ENCODE peak calls at places on chromosomes 13 and 19, in ten cellular contexts. K is lower lobe of right lung, B is right lobe of liver, T is K562, D is upper lobe of right lung, F is heart right ventricle, S is upper lobe of left lung, W is mucosa of descending colon, Q is heart left ventricle, A is gastrocnemius medialis. O is an unnamed sample.

GRCh38 chr13:22126433-22127021 is 455.7 kb downstream of the FGF9 start:
- ATAC-seq in A (no peak), F (no peak), S (no peak), Q (no peak), K (peak; percentile 48), T (no peak), B (no peak), W (peak; percentile 20), D (peak; percentile 67), O (no peak)

GRCh38 chr19:43780706-43781525 is at the start of gene KCNN4:
- ATAC-seq in S (no peak), T (peak; percentile 1), W (peak; percentile 63), A (no peak), K (peak; percentile 44), F (no peak), Q (no peak), D (peak; percentile 30), B (no peak), O (no peak)

GRCh38 chr19:7272856-7273578 is 21.2 kb downstream of the INSR start:
- ATAC-seq in K (peak; percentile 60), F (no peak), S (no peak), W (no peak), D (peak; percentile 65), T (no peak), B (no peak), Q (no peak), A (no peak), O (no peak)

GRCh38 chr19:11435833-11436313 is 438 bp downstream of the PRKCSH start:
- ATAC-seq in T (peak; percentile 13), B (no peak), F (no peak), K (no peak), S (no peak), A (no peak), Q (no peak), W (peak; percentile 5), D (no peak), O (no peak)

GRCh38 chr13:49584771-49585182 is 581 bp downstream of the RCBTB1 start:
- ATAC-seq in B (peak; percentile 5), K (peak; percentile 17), S (no peak), A (peak; percentile 21), D (no peak), W (peak; percentile 1), Q (peak; percentile 4), T (peak; percentile 13), F (no peak), O (peak; percentile 1)

GRCh38 chr19:38977445-38978314 is 2.1 kb upstream of the FBXO17 start:
- ATAC-seq in W (no peak), S (no peak), D (no peak), K (no peak), Q (no peak), F (no peak), B (no peak), A (no peak), T (no peak), O (no peak)

GRCh38 chr19:42311612-42312160 is 1.4 kb upstream of the TMEM145 start:
- ATAC-seq in W (no peak), Q (no peak), B (no peak), D (no peak), T (peak; percentile 70), A (no peak), S (no peak), K (no peak), F (no peak), O (no peak)

GRCh38 chr13:75426421-75426820 is 55.5 kb downstream of the TBC1D4 start:
- ATAC-seq in T (no peak), W (no peak), F (no peak), Q (no peak), B (no peak), S (no peak), K (no peak), A (no peak), D (no peak), O (no peak)

GRCh38 chr13:84121456-84121855 is 239.2 kb upstream of the SLITRK1 start:
- ATAC-seq in K (no peak), W (no peak), S (no peak), B (no peak), Q (no peak), A (no peak), D (no peak), F (no peak), T (no peak), O (no peak)

GRCh38 chr13:81874681-81875661 is 1534.0 kb upstream of the SPRY2 start:
- ATAC-seq in D (no peak), B (no peak), A (no peak), S (no peak), T (no peak), W (no peak), F (no peak), K (no peak), Q (no peak), O (no peak)

GRCh38 chr13:50587122-50587521 is 256.4 kb downstream of the DLEU7 start:
- ATAC-seq in W (no peak), Q (no peak), A (no peak), D (peak; percentile 51), B (no peak), T (no peak), S (no peak), K (no peak), F (no peak), O (no peak)

GRCh38 chr13:50581586-50582196 is 261.8 kb downstream of the DLEU7 start:
- ATAC-seq in A (no peak), D (no peak), S (no peak), B (no peak), Q (peak; percentile 65), W (no peak), K (no peak), F (peak; percentile 40), T (no peak), O (no peak)

GRCh38 chr13:50587839-50588373 is 255.6 kb downstream of the DLEU7 start:
- ATAC-seq in W (no peak), Q (peak; percentile 57), K (no peak), A (no peak), D (peak; percentile 19), T (no peak), S (no peak), B (no peak), F (peak; percentile 72), O (no peak)

GRCh38 chr13:50588736-50589135 is 254.8 kb downstream of the DLEU7 start:
- ATAC-seq in A (no peak), F (no peak), K (no peak), D (no peak), T (no peak), Q (no peak), W (no peak), B (no peak), S (no peak), O (no peak)

GRCh38 chr13:50584856-50585580 is 258.5 kb downstream of the DLEU7 start:
- ATAC-seq in S (no peak), W (no peak), K (no peak), B (no peak), Q (no peak), F (no peak), D (no peak), T (no peak), A (no peak), O (no peak)
- TF ChIP-seq CTCF in S (no peak), W (no peak), K (no peak), B (no peak), Q (no peak), F (no peak), D (no peak), T (no peak), A (no peak), O (no peak)

GRCh38 chr13:94701313-94702180 is 10.8 kb downstream of the SOX21 start:
- ATAC-seq in S (no peak), T (no peak), K (no peak), F (peak; percentile 53), A (no peak), D (no peak), Q (no peak), B (no peak), W (no peak), O (no peak)

GRCh38 chr13:94703721-94704314 is 8.5 kb downstream of the SOX21 start:
- ATAC-seq in B (no peak), S (no peak), A (no peak), Q (no peak), T (no peak), F (no peak), W (no peak), K (no peak), D (no peak), O (no peak)

GRCh38 chr13:94702181-94703041 is 9.9 kb downstream of the SOX21 start:
- ATAC-seq in F (no peak), Q (no peak), D (no peak), B (no peak), T (no peak), S (no peak), W (no peak), A (no peak), K (no peak), O (no peak)

GRCh38 chr13:94704347-94705080 is 7.8 kb downstream of the SOX21 start:
- ATAC-seq in F (no peak), A (no peak), W (no peak), T (no peak), K (no peak), B (no peak), D (no peak), Q (no peak), S (no peak), O (no peak)

DNA sequence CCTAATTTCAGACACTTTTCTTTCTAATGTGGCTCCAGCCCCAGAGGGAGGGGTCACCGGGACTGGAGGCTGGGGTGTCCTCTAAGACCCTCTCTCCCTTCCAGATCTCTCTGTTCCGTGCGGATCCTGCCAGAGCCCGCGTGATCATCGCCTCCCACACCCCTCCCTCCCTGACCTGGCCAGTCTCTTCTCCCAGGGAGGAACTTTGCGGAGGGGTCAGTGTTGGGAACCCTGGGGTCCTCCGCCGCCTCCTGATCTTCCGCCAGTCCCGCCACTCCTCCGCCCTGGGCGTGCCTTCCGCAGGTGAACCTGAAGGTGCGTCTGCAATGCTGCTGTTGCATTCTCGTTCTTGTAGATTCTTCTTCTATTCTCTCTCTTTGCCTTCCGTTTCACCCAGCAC is 9.1 kb downstream of the SOX21 start:
- ATAC-seq in S (no peak), A (no peak), K (no peak), Q (no peak), D (no peak), W (no peak), F (no peak), B (no peak), T (no peak), O (no peak)
- H3K4me3 ChIP-seq in S (no peak overlapping the region), A (no peak overlapping the region), K (no peak overlapping the region), Q (no peak overlapping the region), D (no peak overlapping the region), W (no peak overlapping the region), F (no peak overlapping the region), B (no peak overlapping the region), T (no peak overlapping the region), O (no peak overlapping the region)

GRCh38 chr13:74024314-74024713 is 109.9 kb downstream of the KLF12 start:
- ATAC-seq in D (no peak), B (no peak), S (no peak), W (no peak), Q (peak; percentile 33), F (no peak), K (no peak), T (no peak), A (no peak), O (no peak)
- TF ChIP-seq CTCF in D (no peak), B (no peak), S (no peak), W (no peak), Q (no peak), F (peak; percentile 30), K (no peak), T (no peak), A (no peak), O (no peak)

GRCh38 chr19:14435320-14436050 is 2.4 kb downstream of the PKN1 start:
- ATAC-seq in T (no peak), S (no peak), D (no peak), F (no peak), Q (no peak), W (no peak), A (no peak), B (no peak), K (no peak), O (no peak)
- H3K4me3 ChIP-seq in T (no peak overlapping the region), S (no peak overlapping the region), D (peak overlapping the region; percentile 89), F (peak overlapping the region; percentile 93), Q (peak overlapping the region; percentile 85), W (no peak overlapping the region), A (peak overlapping the region; percentile 84), B (no peak overlapping the region), K (peak overlapping the region; percentile 95), O (no peak overlapping the region)

O was measured in gastroesophageal sphincter.